ENCODE peak calls at places on chromosomes 5 and 9, in nine cellular contexts. E, S, H, T, X, F, Y, C and R are unnamed samples.

GRCh38 chr5:91848453-91848852 is 465.3 kb upstream of the ARRDC3 start:
- DNase-seq in H (peak), E (no peak), X (no peak), C (peak), Y (no peak), F (no peak), T (no peak), S (peak), R (no peak)

GRCh38 chr9:125851971-125852370 is 104.8 kb downstream of the PBX3 start:
- DNase-seq in E (no peak), H (no peak), T (no peak), C (no peak), S (no peak), Y (no peak), F (no peak), X (no peak), R (no peak)

GRCh38 chr5:59187772-59188347 is 605.0 kb downstream of the RAB3C start:
- DNase-seq in H (no peak), X (no peak), C (no peak), E (no peak), S (no peak), T (no peak), F (no peak), Y (no peak), R (no peak)

GRCh38 chr5:133421806-133422205 is 190.5 kb downstream of the FSTL4 start:
- DNase-seq in H (no peak), F (no peak), T (no peak), E (no peak), Y (no peak), X (no peak), S (no peak), C (no peak), R (no peak)

GRCh38 chr9:92714787-92715487 is 45.0 kb upstream of the IPPK start:
- DNase-seq in T (peak), E (peak), H (no peak), Y (no peak), X (peak), C (no peak), S (no peak), F (peak), R (no peak)

GRCh38 chr5:148535190-148535589 is 119.1 kb downstream of the HTR4 start:
- DNase-seq in T (no peak), C (no peak), E (no peak), F (no peak), Y (no peak), X (no peak), H (no peak), S (no peak), R (no peak)

GRCh38 chr5:133117166-133117929 is 65.5 kb downstream of the HSPA4 start:
- DNase-seq in Y (no peak), S (no peak), T (no peak), F (no peak), H (no peak), X (no peak), C (no peak), E (no peak), R (no peak)

GRCh38 chr9:37839491-37840461 is 39.2 kb downstream of the DCAF10 start:
- DNase-seq in H (peak), C (no peak), Y (no peak), S (no peak), F (no peak), X (no peak), T (no peak), E (no peak), R (no peak)

GRCh38 chr5:173714551-173715428 is 98.3 kb upstream of the BOD1 start:
- DNase-seq in T (no peak), X (no peak), S (peak), C (peak), E (no peak), H (peak), F (no peak), Y (no peak), R (no peak)

GRCh38 chr9:1738511-1739100 is 276.5 kb upstream of the SMARCA2 start:
- DNase-seq in X (no peak), C (no peak), H (no peak), Y (no peak), E (no peak), F (no peak), S (no peak), T (no peak), R (no peak)

GRCh38 chr9:87086536-87086935 is 139.2 kb upstream of the GAS1 start:
- DNase-seq in S (no peak), Y (no peak), T (no peak), X (no peak), H (no peak), F (no peak), E (no peak), C (no peak), R (no peak)

DNA sequence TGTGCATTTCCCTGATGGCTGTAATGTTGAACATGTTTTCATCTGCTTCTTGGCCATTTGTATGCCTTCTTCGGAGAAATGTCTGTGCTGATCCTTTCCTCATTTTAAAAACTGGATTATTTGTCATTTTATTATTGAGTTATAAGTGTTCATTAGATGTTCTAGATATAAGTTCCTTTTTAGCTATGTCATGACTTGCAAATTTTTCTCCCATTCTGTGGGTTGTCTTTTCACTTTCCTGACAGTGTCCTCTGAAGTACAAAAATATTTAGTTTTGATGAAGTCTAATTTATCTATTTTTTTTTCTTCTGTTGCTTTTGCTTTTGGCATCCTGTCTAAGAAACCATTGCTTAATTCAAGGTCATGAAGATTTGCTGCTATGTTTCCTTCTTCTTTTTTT is 58.2 kb downstream of the NTNG2 start:
- DNase-seq in T (no peak), H (no peak), S (no peak), Y (no peak), E (no peak), F (no peak), C (no peak), X (no peak), R (no peak)
- TF ChIP-seq CTCF in T (no peak), H (no peak), S (no peak), Y (no peak), E (no peak), F (no peak), C (no peak), X (no peak), R (no peak)

GRCh38 chr9:103789686-103790085 is 304.4 kb upstream of the SMC2 start:
- DNase-seq in X (no peak), H (no peak), T (no peak), E (no peak), C (no peak), Y (no peak), S (no peak), F (no peak), R (no peak)
- TF ChIP-seq CTCF in X (no peak), H (no peak), T (no peak), E (no peak), C (peak), Y (peak), S (peak), F (no peak), R (no peak)

GRCh38 chr5:67395790-67396418 is 199.3 kb upstream of the CD180 start:
- DNase-seq in X (no peak), F (no peak), H (no peak), T (no peak), E (no peak), C (no peak), Y (no peak), S (no peak), R (no peak)
- TF ChIP-seq CTCF in X (no peak), F (peak), H (no peak), T (no peak), E (no peak), C (no peak), Y (no peak), S (no peak), R (no peak)

DNA sequence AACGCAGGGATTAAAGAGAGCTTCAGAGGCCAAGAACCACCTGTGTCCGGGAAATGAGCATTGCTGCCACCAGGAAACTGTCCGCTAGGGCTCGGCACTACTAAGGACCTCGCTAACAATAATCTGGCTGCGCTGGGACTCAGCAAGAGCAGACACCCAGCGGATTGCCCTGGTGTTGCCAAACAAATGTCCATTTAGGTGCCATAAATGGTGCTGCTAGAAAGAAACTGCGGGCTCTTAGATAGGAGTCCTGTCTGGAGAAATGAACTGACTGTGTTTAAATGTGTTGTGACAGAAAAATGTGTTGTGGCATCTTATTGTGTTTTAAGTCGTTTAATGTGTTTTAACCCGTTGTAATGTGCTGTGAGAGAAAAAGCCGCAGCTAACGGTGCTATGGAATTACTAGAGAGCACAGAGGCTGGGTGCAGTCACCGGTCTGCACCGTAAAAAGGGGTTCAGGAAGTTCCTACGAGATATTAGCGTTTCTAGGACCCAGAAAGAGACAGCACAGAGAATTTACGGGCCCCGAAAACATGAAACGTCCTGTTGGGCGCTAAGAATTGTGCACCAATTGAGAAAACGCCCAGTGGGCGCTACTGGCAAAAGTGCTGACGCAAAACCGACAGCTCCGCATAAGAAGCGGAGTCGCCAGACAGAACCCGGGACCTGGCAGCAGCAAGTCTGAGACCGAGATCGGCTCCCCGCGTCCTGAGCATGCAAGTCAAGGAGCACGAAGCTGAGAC is 90.6 kb downstream of the ANXA2R start:
- DNase-seq in C (no peak), X (no peak), Y (peak), S (peak), T (peak), F (peak), H (peak), E (peak), R (no peak)
- TF ChIP-seq CTCF in C (peak), X (no peak), Y (peak), S (no peak), T (peak), F (peak), H (peak), E (no peak), R (no peak)

GRCh38 chr5:33425334-33425733 is 15.4 kb upstream of the TARS1 start:
- DNase-seq in S (no peak), T (no peak), E (no peak), X (no peak), Y (no peak), C (no peak), F (no peak), H (peak), R (no peak)

GRCh38 chr5:33420946-33421345 is 19.8 kb upstream of the TARS1 start:
- DNase-seq in T (no peak), C (no peak), Y (no peak), F (no peak), E (no peak), H (no peak), S (no peak), X (no peak), R (no peak)

GRCh38 chr5:33422191-33422590 is 18.6 kb upstream of the TARS1 start:
- DNase-seq in Y (no peak), X (no peak), C (no peak), S (no peak), H (peak), F (no peak), E (no peak), T (no peak), R (no peak)

GRCh38 chr5:33423018-33423630 is 17.6 kb upstream of the TARS1 start:
- DNase-seq in E (no peak), S (peak), Y (no peak), C (no peak), T (no peak), H (peak), X (no peak), F (no peak), R (no peak)
- TF ChIP-seq CTCF in E (peak), S (peak), Y (peak), C (no peak), T (peak), H (peak), X (peak), F (peak), R (peak)

GRCh38 chr5:25544652-25545249 is 900.0 kb upstream of the CDH10 start:
- DNase-seq in C (no peak), X (peak), T (no peak), F (no peak), E (no peak), H (no peak), Y (no peak), S (peak), R (peak)
- TF ChIP-seq CTCF in C (no peak), X (peak), T (peak), F (peak), E (no peak), H (peak), Y (peak), S (peak), R (peak)

DNA sequence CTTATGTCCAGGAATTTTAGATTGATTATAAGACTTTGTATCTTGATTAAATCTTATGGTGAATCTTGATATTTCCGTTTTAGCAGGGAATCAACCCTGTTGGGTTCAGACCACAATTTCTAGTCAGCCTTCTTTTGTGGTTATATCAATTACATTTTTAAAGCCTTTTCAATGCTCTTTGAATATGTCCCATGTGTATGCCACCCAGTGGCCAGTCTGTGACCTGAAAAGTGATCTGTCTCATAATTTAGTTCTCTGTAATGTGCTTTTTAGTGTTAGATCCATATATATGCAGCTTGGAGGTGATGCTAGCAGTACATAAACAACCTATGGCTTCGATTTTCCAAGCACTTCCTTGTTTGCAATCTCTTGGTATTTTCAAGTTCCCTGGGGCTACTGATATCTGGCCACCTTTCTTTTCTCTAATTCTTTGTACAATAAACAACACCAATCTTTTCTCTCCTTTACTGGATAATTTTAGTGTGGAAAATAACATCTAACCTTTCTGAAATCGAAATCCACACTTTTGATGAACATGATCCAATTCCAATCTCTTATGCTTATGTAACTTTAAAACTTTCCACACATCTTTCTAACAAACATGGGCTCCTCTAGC is 28.8 kb downstream of the PDE8B start:
- DNase-seq in T (no peak), S (no peak), X (no peak), C (no peak), Y (no peak), E (no peak), F (no peak), H (no peak), R (no peak)
- TF ChIP-seq CTCF in T (peak), S (peak), X (no peak), C (peak), Y (peak), E (no peak), F (peak), H (peak), R (peak)

GRCh38 chr5:177452688-177453638 is 6.3 kb downstream of the PRR7 start:
- DNase-seq in H (no peak), Y (no peak), E (no peak), S (no peak), X (no peak), T (no peak), C (no peak), F (no peak), R (no peak)
- TF ChIP-seq CTCF in H (no peak), Y (no peak), E (no peak), S (no peak), X (no peak), T (no peak), C (peak), F (no peak), R (no peak)

DNA sequence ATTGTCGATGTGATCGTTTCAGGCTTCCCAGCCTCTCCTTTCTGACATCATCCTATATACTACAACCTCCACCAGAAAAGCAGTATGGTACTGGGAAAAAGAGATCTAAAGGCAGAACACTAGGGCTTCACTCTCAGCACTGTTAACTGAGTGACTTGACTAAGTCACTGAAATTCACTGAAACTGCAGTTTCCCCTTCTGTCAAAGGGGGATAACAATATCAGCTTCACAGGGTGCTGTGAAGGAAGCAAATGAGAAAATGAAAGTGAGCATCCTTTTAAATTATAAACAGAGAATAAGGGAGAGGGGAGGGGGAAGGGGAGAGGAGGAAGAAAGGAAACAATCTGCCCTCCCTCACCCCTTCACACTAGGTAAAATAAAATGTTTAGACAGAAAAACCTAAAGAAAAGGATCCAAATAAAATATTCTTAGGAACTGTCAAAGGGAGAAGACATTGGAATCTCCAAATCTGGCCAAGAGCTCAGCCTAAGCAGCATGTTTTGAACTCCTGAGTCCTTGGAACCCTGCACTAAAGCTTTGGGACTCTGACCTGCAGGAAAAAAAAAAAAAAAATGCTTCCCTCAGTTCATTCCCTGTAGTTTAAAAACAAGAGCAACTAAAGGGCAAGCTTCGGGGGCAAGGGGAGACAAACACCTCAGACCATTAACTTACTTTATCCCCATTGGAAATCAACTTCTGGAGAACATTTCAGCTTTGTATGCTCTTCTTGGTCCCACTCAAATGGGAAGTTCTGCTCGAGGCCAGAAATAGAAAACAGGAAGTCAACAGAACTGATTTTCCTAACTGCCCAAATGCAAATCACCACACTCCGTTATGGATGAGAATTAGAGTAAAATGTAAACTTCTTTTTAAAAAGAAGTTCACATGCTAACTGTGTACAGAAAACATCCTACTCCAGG is 178.3 kb downstream of the DEPDC1B start:
- DNase-seq in Y (no peak), X (no peak), C (no peak), S (no peak), E (no peak), F (no peak), T (no peak), H (no peak), R (no peak)
- TF ChIP-seq CTCF in Y (no peak), X (no peak), C (no peak), S (no peak), E (no peak), F (no peak), T (no peak), H (no peak), R (no peak)

GRCh38 chr5:62720036-62720441 is 141.4 kb downstream of the LRRC70 start:
- DNase-seq in H (peak), F (no peak), T (no peak), X (peak), Y (no peak), E (no peak), C (no peak), S (no peak), R (peak)
- TF ChIP-seq CTCF in H (no peak), F (peak), T (no peak), X (no peak), Y (peak), E (no peak), C (peak), S (peak), R (no peak)